ENCODE peak calls at places on chromosome 14, in ten cellular contexts. One of them, this sample, is unnamed.

GRCh38 chr14:70188608-70189540 is at the start of gene SLC8A3:
- DNase-seq in hepatocyte: peak; percentile 55
- DNase-seq in RWPE1: peak; percentile 35
- DNase-seq in IMR-90: peak; percentile 37
- DNase-seq in adrenal gland: peak; percentile 16
- DNase-seq in heart left ventricle: no peak
- DNase-seq in coronary artery: no peak
- DNase-seq in psoas muscle: peak; percentile 59
- DNase-seq in CD4-positive, alpha-beta T cell: no peak
- DNase-seq in colonic mucosa: peak; percentile 22
- DNase-seq in this sample: no peak

GRCh38 chr14:95523818-95524448 is 7.5 kb upstream of the SYNE3 start:
- DNase-seq in hepatocyte: no peak
- DNase-seq in RWPE1: no peak
- DNase-seq in IMR-90: peak; percentile 89
- DNase-seq in adrenal gland: no peak
- DNase-seq in heart left ventricle: no peak
- DNase-seq in coronary artery: peak; percentile 63
- DNase-seq in psoas muscle: no peak
- DNase-seq in CD4-positive, alpha-beta T cell: peak; percentile 30
- DNase-seq in colonic mucosa: peak; percentile 85
- DNase-seq in this sample: peak; percentile 54

GRCh38 chr14:103072595-103073366 is 11.2 kb upstream of the LBHD2 start:
- DNase-seq in hepatocyte: peak; percentile 69
- DNase-seq in RWPE1: peak; percentile 45
- DNase-seq in IMR-90: no peak
- DNase-seq in adrenal gland: no peak
- DNase-seq in heart left ventricle: no peak
- DNase-seq in coronary artery: peak; percentile 64
- DNase-seq in psoas muscle: no peak
- DNase-seq in CD4-positive, alpha-beta T cell: no peak
- DNase-seq in colonic mucosa: no peak
- DNase-seq in this sample: no peak

GRCh38 chr14:76329150-76329881 is 46.6 kb upstream of the ESRRB start:
- DNase-seq in hepatocyte: no peak
- DNase-seq in RWPE1: no peak
- DNase-seq in IMR-90: no peak
- DNase-seq in adrenal gland: no peak
- DNase-seq in heart left ventricle: no peak
- DNase-seq in coronary artery: no peak
- DNase-seq in psoas muscle: no peak
- DNase-seq in CD4-positive, alpha-beta T cell: no peak
- DNase-seq in colonic mucosa: no peak
- DNase-seq in this sample: no peak

GRCh38 chr14:106694638-106695393 is 1168.4 kb downstream of the TMEM121 start:
- DNase-seq in hepatocyte: no peak
- DNase-seq in RWPE1: peak; percentile 20
- DNase-seq in IMR-90: no peak
- DNase-seq in adrenal gland: peak; percentile 11
- DNase-seq in heart left ventricle: no peak
- DNase-seq in coronary artery: no peak
- DNase-seq in psoas muscle: no peak
- DNase-seq in CD4-positive, alpha-beta T cell: peak; percentile 61
- DNase-seq in colonic mucosa: no peak
- DNase-seq in this sample: no peak

GRCh38 chr14:58918066-58918465 is 270.4 kb upstream of the DAAM1 start:
- DNase-seq in hepatocyte: peak; percentile 15
- DNase-seq in RWPE1: peak; percentile 66
- DNase-seq in IMR-90: peak; percentile 77
- DNase-seq in adrenal gland: no peak
- DNase-seq in heart left ventricle: no peak
- DNase-seq in coronary artery: no peak
- DNase-seq in psoas muscle: no peak
- DNase-seq in CD4-positive, alpha-beta T cell: no peak
- DNase-seq in colonic mucosa: no peak
- DNase-seq in this sample: no peak

GRCh38 chr14:59359451-59360124 is 105.6 kb downstream of the GPR135 start:
- DNase-seq in hepatocyte: no peak
- DNase-seq in RWPE1: no peak
- DNase-seq in IMR-90: no peak
- DNase-seq in adrenal gland: no peak
- DNase-seq in heart left ventricle: no peak
- DNase-seq in coronary artery: no peak
- DNase-seq in psoas muscle: no peak
- DNase-seq in CD4-positive, alpha-beta T cell: no peak
- DNase-seq in colonic mucosa: no peak
- DNase-seq in this sample: no peak

GRCh38 chr14:41419709-41420108 is 187.0 kb upstream of the LRFN5 start:
- DNase-seq in hepatocyte: no peak
- DNase-seq in RWPE1: no peak
- DNase-seq in IMR-90: no peak
- DNase-seq in adrenal gland: no peak
- DNase-seq in heart left ventricle: no peak
- DNase-seq in coronary artery: no peak
- DNase-seq in psoas muscle: no peak
- DNase-seq in CD4-positive, alpha-beta T cell: no peak
- DNase-seq in colonic mucosa: no peak
- DNase-seq in this sample: no peak

GRCh38 chr14:69091695-69092094 is 61.2 kb downstream of the DCAF5 start:
- DNase-seq in hepatocyte: no peak
- DNase-seq in RWPE1: no peak
- DNase-seq in IMR-90: no peak
- DNase-seq in adrenal gland: no peak
- DNase-seq in heart left ventricle: no peak
- DNase-seq in coronary artery: no peak
- DNase-seq in psoas muscle: no peak
- DNase-seq in CD4-positive, alpha-beta T cell: no peak
- DNase-seq in colonic mucosa: no peak
- DNase-seq in this sample: no peak

DNA sequence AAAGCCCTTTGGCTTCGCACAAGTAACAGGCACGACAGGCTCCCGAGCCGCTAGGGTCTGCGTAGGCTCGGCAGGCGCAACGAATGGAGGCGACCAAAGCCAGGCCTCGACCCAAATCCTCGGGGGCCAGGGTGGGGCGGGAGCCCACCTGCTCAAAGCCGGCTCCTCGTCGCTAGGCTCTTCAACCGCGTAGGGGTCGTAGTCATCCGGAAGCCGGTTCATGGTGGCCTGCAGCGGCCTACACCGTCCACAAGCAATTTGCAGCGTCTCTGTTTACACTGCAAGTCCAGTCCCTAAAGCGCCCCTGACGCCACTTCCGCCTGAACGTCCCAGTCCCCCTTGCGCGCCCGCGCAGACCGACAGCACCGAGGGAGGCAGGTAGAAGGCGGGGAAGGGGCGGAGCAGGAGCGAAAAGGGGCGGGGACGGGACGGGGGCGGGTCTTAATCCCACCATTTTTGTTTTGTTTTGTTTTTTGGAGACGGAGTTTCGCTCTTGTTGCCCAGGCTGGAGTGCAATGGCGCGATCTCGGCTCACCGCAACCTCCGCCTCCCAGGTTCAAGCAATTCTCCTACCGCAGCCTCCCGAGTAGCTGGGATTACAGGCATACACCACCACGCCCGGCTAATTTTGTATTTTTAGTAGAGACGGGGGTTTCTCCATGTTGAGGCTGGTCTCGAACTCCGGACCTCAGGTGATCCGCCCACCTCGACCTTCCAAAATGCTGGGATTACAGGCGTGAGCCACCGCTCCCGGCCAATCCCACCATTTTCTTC is at the start of gene EAPP:
- DNase-seq in hepatocyte: peak; percentile 99
- DNase-seq in RWPE1: peak; percentile 96
- DNase-seq in IMR-90: peak; percentile 97
- DNase-seq in adrenal gland: peak; percentile 99
- DNase-seq in heart left ventricle: peak; percentile 98
- DNase-seq in coronary artery: peak; percentile 99
- DNase-seq in psoas muscle: peak; percentile 98
- DNase-seq in CD4-positive, alpha-beta T cell: peak; percentile 91
- DNase-seq in colonic mucosa: peak; percentile 99
- DNase-seq in this sample: peak; percentile 98
- TF ChIP-seq CTCF in hepatocyte: no peak
- TF ChIP-seq CTCF in RWPE1: no peak
- TF ChIP-seq CTCF in IMR-90: no peak
- TF ChIP-seq CTCF in adrenal gland: no peak
- TF ChIP-seq CTCF in heart left ventricle: no peak
- TF ChIP-seq CTCF in coronary artery: no peak
- TF ChIP-seq CTCF in psoas muscle: no peak
- TF ChIP-seq CTCF in CD4-positive, alpha-beta T cell: no peak
- TF ChIP-seq CTCF in colonic mucosa: no peak
- TF ChIP-seq CTCF in this sample: no peak

GRCh38 chr14:91228112-91229004 is 16.1 kb downstream of the GPR68 start:
- DNase-seq in hepatocyte: no peak
- DNase-seq in RWPE1: peak; percentile 36
- DNase-seq in IMR-90: peak; percentile 84
- DNase-seq in adrenal gland: no peak
- DNase-seq in heart left ventricle: no peak
- DNase-seq in coronary artery: no peak
- DNase-seq in psoas muscle: no peak
- DNase-seq in CD4-positive, alpha-beta T cell: peak; percentile 51
- DNase-seq in colonic mucosa: no peak
- DNase-seq in this sample: no peak

GRCh38 chr14:91231446-91231845 is 13.1 kb downstream of the GPR68 start:
- DNase-seq in hepatocyte: no peak
- DNase-seq in RWPE1: no peak
- DNase-seq in IMR-90: peak; percentile 15
- DNase-seq in adrenal gland: no peak
- DNase-seq in heart left ventricle: no peak
- DNase-seq in coronary artery: no peak
- DNase-seq in psoas muscle: no peak
- DNase-seq in CD4-positive, alpha-beta T cell: no peak
- DNase-seq in colonic mucosa: no peak
- DNase-seq in this sample: no peak

GRCh38 chr14:91229005-91229382 is 15.5 kb downstream of the GPR68 start:
- DNase-seq in hepatocyte: no peak
- DNase-seq in RWPE1: no peak
- DNase-seq in IMR-90: no peak
- DNase-seq in adrenal gland: no peak
- DNase-seq in heart left ventricle: no peak
- DNase-seq in coronary artery: no peak
- DNase-seq in psoas muscle: no peak
- DNase-seq in CD4-positive, alpha-beta T cell: no peak
- DNase-seq in colonic mucosa: no peak
- DNase-seq in this sample: no peak

GRCh38 chr14:91230363-91231035 is 14.0 kb downstream of the GPR68 start:
- DNase-seq in hepatocyte: no peak
- DNase-seq in RWPE1: no peak
- DNase-seq in IMR-90: peak; percentile 36
- DNase-seq in adrenal gland: no peak
- DNase-seq in heart left ventricle: no peak
- DNase-seq in coronary artery: no peak
- DNase-seq in psoas muscle: no peak
- DNase-seq in CD4-positive, alpha-beta T cell: no peak
- DNase-seq in colonic mucosa: no peak
- DNase-seq in this sample: no peak

DNA sequence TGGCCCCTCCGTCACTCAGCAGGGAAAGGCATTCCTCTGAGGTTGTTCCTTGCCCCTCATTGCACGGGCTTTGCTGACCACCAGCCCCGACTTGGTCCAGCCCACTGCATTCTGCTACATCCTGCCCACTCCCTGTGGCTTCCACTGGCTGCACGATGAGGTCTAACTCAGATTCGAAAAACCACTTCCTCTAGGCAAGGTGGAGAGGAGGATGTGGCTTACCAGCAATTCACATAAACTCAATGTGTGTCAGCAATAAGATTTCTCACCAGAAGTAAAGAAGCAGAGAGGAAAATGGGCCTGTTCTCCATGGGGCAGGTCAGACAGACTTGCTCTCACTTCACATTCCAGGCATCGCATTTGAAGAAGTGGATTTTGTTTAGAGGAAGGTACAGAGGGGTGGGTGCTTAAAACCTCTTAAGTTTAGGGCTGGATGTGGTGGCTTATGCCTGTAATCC is 14.7 kb downstream of the GPR68 start:
- DNase-seq in hepatocyte: no peak
- DNase-seq in RWPE1: no peak
- DNase-seq in IMR-90: peak; percentile 61
- DNase-seq in adrenal gland: no peak
- DNase-seq in heart left ventricle: no peak
- DNase-seq in coronary artery: no peak
- DNase-seq in psoas muscle: no peak
- DNase-seq in CD4-positive, alpha-beta T cell: peak; percentile 53
- DNase-seq in colonic mucosa: no peak
- DNase-seq in this sample: no peak
- H3K27ac ChIP-seq in hepatocyte: no peak overlapping the region
- H3K27ac ChIP-seq in RWPE1: no peak overlapping the region
- H3K27ac ChIP-seq in IMR-90: no peak overlapping the region
- H3K27ac ChIP-seq in adrenal gland: no peak overlapping the region
- H3K27ac ChIP-seq in heart left ventricle: no peak overlapping the region
- H3K27ac ChIP-seq in coronary artery: no peak overlapping the region
- H3K27ac ChIP-seq in psoas muscle: no peak overlapping the region
- H3K27ac ChIP-seq in CD4-positive, alpha-beta T cell: peak overlapping the region; percentile 72
- H3K27ac ChIP-seq in colonic mucosa: peak overlapping the region; percentile 61
- H3K27ac ChIP-seq in this sample: no peak overlapping the region

DNA sequence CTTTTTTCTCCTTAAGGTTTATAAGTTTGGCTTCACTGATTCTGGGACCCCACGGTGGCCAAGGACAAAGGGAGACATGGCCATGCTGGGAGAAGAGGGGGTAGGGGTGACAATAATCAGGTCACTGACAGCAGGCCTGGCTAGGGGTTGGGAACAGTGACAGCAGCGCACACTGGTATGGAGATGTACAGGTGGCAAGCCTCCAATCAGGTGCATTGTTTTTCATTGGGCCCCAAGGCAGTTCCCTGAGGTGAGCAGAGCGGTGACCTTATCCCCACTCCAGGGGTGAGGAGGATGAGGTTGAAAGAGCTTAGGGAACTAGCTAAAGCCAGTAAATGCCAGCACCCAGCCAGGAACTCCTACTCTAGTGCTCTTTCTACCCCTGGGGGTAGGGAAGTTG is 1.4 kb downstream of the SYNDIG1L start:
- DNase-seq in hepatocyte: no peak
- DNase-seq in RWPE1: no peak
- DNase-seq in IMR-90: no peak
- DNase-seq in adrenal gland: no peak
- DNase-seq in heart left ventricle: no peak
- DNase-seq in coronary artery: no peak
- DNase-seq in psoas muscle: no peak
- DNase-seq in CD4-positive, alpha-beta T cell: no peak
- DNase-seq in colonic mucosa: no peak
- DNase-seq in this sample: no peak
- TF ChIP-seq CTCF in hepatocyte: no peak
- TF ChIP-seq CTCF in RWPE1: no peak
- TF ChIP-seq CTCF in IMR-90: no peak
- TF ChIP-seq CTCF in adrenal gland: no peak
- TF ChIP-seq CTCF in heart left ventricle: no peak
- TF ChIP-seq CTCF in coronary artery: no peak
- TF ChIP-seq CTCF in psoas muscle: no peak
- TF ChIP-seq CTCF in CD4-positive, alpha-beta T cell: no peak
- TF ChIP-seq CTCF in colonic mucosa: no peak
- TF ChIP-seq CTCF in this sample: no peak

DNA sequence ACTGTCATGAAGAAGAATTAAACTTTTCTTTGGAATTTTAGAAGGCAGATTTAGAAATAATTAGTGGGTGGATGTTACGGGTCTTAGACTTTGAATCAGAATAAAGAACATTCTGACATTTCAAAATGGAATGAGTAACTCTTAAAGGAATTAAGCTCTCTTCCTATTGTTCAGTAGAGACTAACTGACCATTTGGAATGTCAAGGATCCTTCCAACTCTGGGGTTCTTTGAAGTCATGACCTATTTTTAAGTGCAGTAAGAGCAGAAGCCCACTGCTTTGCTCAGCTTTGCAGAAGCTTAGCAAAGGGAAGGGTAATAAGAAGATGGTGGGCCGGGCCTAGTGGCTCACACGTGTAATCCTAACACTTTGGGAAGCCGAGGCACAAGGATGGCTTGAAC is 4.0 kb downstream of the CHURC1 start:
- DNase-seq in hepatocyte: no peak
- DNase-seq in RWPE1: no peak
- DNase-seq in IMR-90: no peak
- DNase-seq in adrenal gland: no peak
- DNase-seq in heart left ventricle: no peak
- DNase-seq in coronary artery: no peak
- DNase-seq in psoas muscle: no peak
- DNase-seq in CD4-positive, alpha-beta T cell: no peak
- DNase-seq in colonic mucosa: no peak
- DNase-seq in this sample: no peak
- H3K27ac ChIP-seq in hepatocyte: no peak overlapping the region
- H3K27ac ChIP-seq in RWPE1: no peak overlapping the region
- H3K27ac ChIP-seq in IMR-90: no peak overlapping the region
- H3K27ac ChIP-seq in adrenal gland: no peak overlapping the region
- H3K27ac ChIP-seq in heart left ventricle: no peak overlapping the region
- H3K27ac ChIP-seq in coronary artery: peak overlapping the region; percentile 84
- H3K27ac ChIP-seq in psoas muscle: peak overlapping the region; percentile 32
- H3K27ac ChIP-seq in CD4-positive, alpha-beta T cell: no peak overlapping the region
- H3K27ac ChIP-seq in colonic mucosa: no peak overlapping the region
- H3K27ac ChIP-seq in this sample: peak overlapping the region; percentile 27

This sample was measured in right atrium auricular region.